ENCODE peak calls at places on chromosome 5, in five cellular contexts. Y, C, B, R and M are unnamed samples.

GRCh38 chr5:139147743-139148079 is 50.5 kb downstream of the SIL1 start:
- DNase-seq in Y (no peak), C (no peak), B (no peak), R (no peak), M (no peak)

GRCh38 chr5:76403963-76404693 is 1.0 kb downstream of the IQGAP2 start:
- DNase-seq in Y (no peak), C (peak), B (peak), R (no peak), M (peak)

GRCh38 chr5:1002836-1003235 is 5.8 kb upstream of the NKD2 start:
- DNase-seq in Y (no peak), C (no peak), B (no peak), R (no peak), M (no peak)

GRCh38 chr5:14581891-14582796 is 552 bp downstream of the OTULINL start:
- DNase-seq in Y (no peak), C (peak), B (peak), R (peak), M (peak)

GRCh38 chr5:76709762-76710161 is 6.2 kb upstream of the F2R start:
- DNase-seq in Y (no peak), C (no peak), B (no peak), R (no peak), M (no peak)

GRCh38 chr5:66518753-66519152 is 77.4 kb upstream of the MAST4 start:
- DNase-seq in Y (no peak), C (no peak), B (no peak), R (no peak), M (no peak)

GRCh38 chr5:160438316-160439204 is 16.9 kb downstream of the PTTG1 start:
- DNase-seq in Y (no peak), C (peak), B (peak), R (peak), M (peak)

GRCh38 chr5:139748505-139748826 is 47.1 kb upstream of the PSD2 start:
- DNase-seq in Y (no peak), C (no peak), B (no peak), R (no peak), M (no peak)

GRCh38 chr5:56270058-56270457 is 36.9 kb upstream of the ANKRD55 start:
- DNase-seq in Y (no peak), C (no peak), B (no peak), R (no peak), M (no peak)

GRCh38 chr5:169121631-169122420 is 179.1 kb downstream of the SLIT3 start:
- DNase-seq in Y (no peak), C (no peak), B (no peak), R (no peak), M (no peak)

GRCh38 chr5:103393131-103393754 is 134.7 kb downstream of the MACIR start:
- DNase-seq in Y (no peak), C (no peak), B (no peak), R (no peak), M (peak)

GRCh38 chr5:143101740-143102386 is 301.6 kb downstream of the NR3C1 start:
- DNase-seq in Y (no peak), C (no peak), B (no peak), R (no peak), M (no peak)

GRCh38 chr5:73985145-73985544 is 359.1 kb downstream of the ARHGEF28 start:
- DNase-seq in Y (peak), C (no peak), B (no peak), R (no peak), M (peak)

GRCh38 chr5:96324708-96325107 is 108.3 kb downstream of the PCSK1 start:
- DNase-seq in Y (peak), C (no peak), B (no peak), R (no peak), M (no peak)

GRCh38 chr5:176596689-176597416 is 13.1 kb downstream of the GPRIN1 start:
- DNase-seq in Y (no peak), C (peak), B (peak), R (no peak), M (no peak)

GRCh38 chr5:125041798-125042197 is 295.4 kb upstream of the ZNF608 start:
- DNase-seq in Y (no peak), C (no peak), B (no peak), R (no peak), M (no peak)

GRCh38 chr5:89929834-89930233 is 479.7 kb downstream of the CETN3 start:
- DNase-seq in Y (no peak), C (no peak), B (no peak), R (no peak), M (no peak)

GRCh38 chr5:178895615-178896571 is at the start of gene ZFP2:
- DNase-seq in Y (no peak), C (peak), B (peak), R (peak), M (no peak)

GRCh38 chr5:81249240-81249639 is 16.1 kb downstream of the CKMT2 start:
- DNase-seq in Y (no peak), C (no peak), B (no peak), R (no peak), M (no peak)

GRCh38 chr5:2750758-2751464 is 566 bp downstream of the IRX2 start:
- DNase-seq in Y (no peak), C (no peak), B (no peak), R (no peak), M (no peak)

GRCh38 chr5:55036477-55036876 is 12.4 kb downstream of the GZMK start:
- DNase-seq in Y (no peak), C (no peak), B (no peak), R (no peak), M (no peak)

GRCh38 chr5:68046445-68046844 is 169.1 kb upstream of the PIK3R1 start:
- DNase-seq in Y (peak), C (no peak), B (no peak), R (no peak), M (no peak)

GRCh38 chr5:120919017-120919416 is 454.9 kb downstream of the PRR16 start:
- DNase-seq in Y (no peak), C (no peak), B (no peak), R (no peak), M (no peak)

GRCh38 chr5:96049398-96050272 is 88.0 kb upstream of the ELL2 start:
- DNase-seq in Y (no peak), C (no peak), B (no peak), R (no peak), M (no peak)

GRCh38 chr5:172772112-172772906 is 1.3 kb upstream of the DUSP1 start:
- DNase-seq in Y (peak), C (peak), B (peak), R (peak), M (peak)

GRCh38 chr5:16883801-16884200 is 52.3 kb downstream of the MYO10 start:
- DNase-seq in Y (no peak), C (no peak), B (no peak), R (no peak), M (no peak)

GRCh38 chr5:94674841-94675382 is 56.4 kb downstream of the SLF1 start:
- DNase-seq in Y (no peak), C (no peak), B (no peak), R (no peak), M (no peak)

GRCh38 chr5:15886156-15886555 is 293.4 kb downstream of the MARCHF11 start:
- DNase-seq in Y (no peak), C (no peak), B (no peak), R (no peak), M (no peak)

GRCh38 chr5:10601246-10602030 is 37.6 kb downstream of the ANKRD33B start:
- DNase-seq in Y (peak), C (no peak), B (peak), R (peak), M (no peak)

GRCh38 chr5:137016783-137017324 is 482.3 kb downstream of the SPOCK1 start:
- DNase-seq in Y (no peak), C (no peak), B (no peak), R (no peak), M (peak)

GRCh38 chr5:142466195-142466951 is 141.6 kb upstream of the SPRY4 start:
- DNase-seq in Y (no peak), C (no peak), B (no peak), R (no peak), M (no peak)

GRCh38 chr5:150137168-150137957 is 18.3 kb downstream of the PDGFRB start:
- DNase-seq in Y (no peak), C (no peak), B (no peak), R (no peak), M (no peak)

GRCh38 chr5:163360681-163361080 is 76.7 kb upstream of the CCNG1 start:
- DNase-seq in Y (no peak), C (no peak), B (no peak), R (no peak), M (no peak)

GRCh38 chr5:149220750-149221149 is 50.9 kb upstream of the AFAP1L1 start:
- DNase-seq in Y (no peak), C (no peak), B (no peak), R (no peak), M (no peak)

GRCh38 chr5:463952-464351 is 21.0 kb downstream of the EXOC3 start:
- DNase-seq in Y (no peak), C (peak), B (peak), R (peak), M (no peak)

GRCh38 chr5:166909040-166909439 is 1382.4 kb upstream of the WWC1 start:
- DNase-seq in Y (no peak), C (no peak), B (no peak), R (no peak), M (no peak)

GRCh38 chr5:68771221-68771620 is 322.6 kb upstream of the SLC30A5 start:
- DNase-seq in Y (no peak), C (no peak), B (no peak), R (no peak), M (no peak)

GRCh38 chr5:218457-219289 is 553 bp downstream of the SDHA start:
- DNase-seq in Y (no peak), C (peak), B (peak), R (peak), M (no peak)

GRCh38 chr5:126449751-126450271 is 26.6 kb downstream of the GRAMD2B start:
- DNase-seq in Y (no peak), C (peak), B (peak), R (no peak), M (peak)

GRCh38 chr5:15249152-15249551 is 250.8 kb upstream of the FBXL7 start:
- DNase-seq in Y (peak), C (no peak), B (no peak), R (no peak), M (no peak)

DNA sequence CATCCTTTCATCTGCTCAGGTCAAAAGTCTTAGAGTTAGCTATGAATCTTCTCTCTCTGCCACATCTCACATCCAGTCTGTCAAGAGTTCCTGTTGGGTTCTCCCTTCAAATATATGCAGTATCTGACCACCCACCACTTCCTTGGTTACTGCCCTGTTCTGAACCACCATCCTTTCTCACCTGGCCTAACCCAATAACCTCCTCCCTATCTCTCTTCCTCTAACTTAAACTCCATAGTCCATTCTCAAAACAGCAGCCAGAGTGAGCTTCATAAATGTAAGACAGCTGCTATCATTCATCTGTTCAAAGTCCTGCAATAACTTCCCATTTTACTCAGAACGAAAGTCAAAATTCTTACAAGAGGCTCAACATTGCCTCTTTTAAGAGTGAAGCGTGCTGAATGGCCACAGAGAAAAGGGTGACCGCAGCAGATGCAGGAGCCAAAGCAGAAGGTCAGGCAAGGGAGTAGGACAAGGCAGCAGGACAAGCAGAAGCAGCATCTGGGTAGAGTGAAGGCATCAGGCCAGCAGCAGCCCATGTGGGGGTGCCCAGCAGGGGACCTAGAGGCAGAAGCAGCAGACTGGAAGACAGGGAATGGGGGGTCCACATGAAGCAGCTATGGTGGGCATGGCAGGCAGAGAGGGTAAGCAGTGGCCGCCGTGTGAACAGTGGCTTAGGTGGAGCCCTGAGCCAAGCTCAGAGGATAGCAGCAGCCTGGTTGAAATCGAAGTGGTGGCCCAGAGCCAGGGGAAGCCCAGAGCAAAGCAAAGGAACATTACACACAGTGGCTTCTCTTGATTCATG is 39.3 kb upstream of the CDC42SE2 start:
- DNase-seq in Y (no peak), C (peak), B (peak), R (no peak), M (peak)
- H3K4me3 ChIP-seq in Y (no peak), C (no peak), B (no peak), R (no peak), M (no peak)

DNA sequence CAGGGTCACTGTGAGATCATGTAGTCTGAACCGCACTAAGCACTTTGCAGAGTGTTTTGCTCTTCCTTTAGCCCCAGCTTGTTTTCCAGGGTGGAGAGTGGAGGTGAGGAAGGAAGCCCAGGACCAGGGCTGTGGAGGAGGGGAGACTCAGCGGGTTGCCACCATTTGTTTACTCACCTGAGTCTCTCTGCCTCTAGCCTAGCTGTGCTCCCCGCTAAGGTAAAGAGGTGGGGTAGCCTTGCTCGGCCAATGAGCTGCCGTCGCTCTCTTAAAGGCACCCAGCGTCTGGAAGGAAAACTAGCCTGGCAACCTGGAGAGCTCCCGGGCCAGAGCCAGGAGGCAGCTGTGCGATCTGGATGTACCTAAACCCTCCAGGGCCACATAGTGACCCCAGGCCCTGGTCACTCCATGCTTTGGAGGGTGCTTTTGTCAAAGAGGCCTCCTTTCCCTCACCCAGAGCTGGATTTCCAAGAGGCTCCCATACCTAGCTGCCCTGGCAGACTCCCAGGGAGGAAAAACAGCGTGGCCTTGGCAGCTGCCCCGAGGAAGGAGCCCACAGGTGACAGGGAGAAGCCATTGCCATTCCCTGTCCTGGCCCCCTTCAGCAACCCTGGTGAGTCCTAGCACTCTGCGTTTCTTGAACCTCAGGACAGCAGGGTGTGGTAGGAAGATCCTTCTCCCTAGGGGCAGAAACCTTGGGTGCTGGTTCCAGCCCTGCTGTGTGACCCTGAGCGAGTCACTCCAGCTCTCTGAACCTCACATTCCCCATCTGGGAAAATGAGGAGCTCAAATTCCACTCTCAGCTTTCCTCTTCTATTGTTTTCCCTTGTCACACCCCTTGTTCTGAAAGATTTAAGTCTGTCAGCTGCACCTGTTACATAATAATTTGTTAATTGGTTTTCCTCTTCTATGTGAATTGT is 42.4 kb upstream of the LARP1 start:
- DNase-seq in Y (no peak), C (no peak), B (peak), R (no peak), M (no peak)
- H3K4me3 ChIP-seq in Y (no peak), C (no peak), B (no peak), R (no peak), M (no peak)

DNA sequence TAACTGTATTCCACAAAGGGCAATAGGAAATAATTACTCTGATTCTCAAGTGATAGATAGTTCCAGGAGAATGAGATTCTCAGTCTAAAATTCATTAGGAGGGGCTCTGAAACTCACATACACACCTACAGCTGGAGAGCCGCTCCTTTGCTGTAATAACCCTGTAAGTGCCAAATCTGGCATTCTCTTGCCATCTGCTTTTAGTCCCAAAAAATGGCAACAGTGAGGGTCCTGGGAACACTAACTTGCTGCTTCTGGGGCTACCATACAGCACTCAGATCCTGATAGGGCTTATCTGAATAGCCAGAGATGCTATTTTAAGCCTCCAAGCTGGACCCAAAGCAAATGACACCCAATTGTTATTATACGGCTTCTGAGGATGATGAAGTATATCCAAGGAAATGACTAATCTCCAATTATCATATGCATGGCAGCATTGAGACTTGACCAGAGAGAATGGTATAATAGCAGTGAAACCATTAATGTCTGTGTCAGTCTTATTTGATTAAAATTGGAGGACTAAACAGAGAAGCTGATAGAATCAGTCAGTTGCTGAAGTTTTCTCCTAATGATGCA is 200.6 kb downstream of the EFNA5 start:
- DNase-seq in Y (no peak), C (no peak), B (no peak), R (no peak), M (no peak)
- H3K4me3 ChIP-seq in Y (no peak), C (no peak), B (no peak), R (no peak), M (no peak)

GRCh38 chr5:168104811-168105481 is 186.5 kb upstream of the WWC1 start:
- DNase-seq in Y (no peak), C (no peak), B (peak), R (no peak), M (no peak)
- H3K4me3 ChIP-seq in Y (no peak), C (no peak), B (no peak), R (no peak), M (no peak)

GRCh38 chr5:170266570-170267379 is 30.8 kb downstream of the LCP2 start:
- DNase-seq in Y (no peak), C (peak), B (peak), R (no peak), M (peak)
- H3K4me3 ChIP-seq in Y (no peak), C (peak), B (no peak), R (no peak), M (peak)

GRCh38 chr5:174312270-174312617 is 266.7 kb downstream of the NSG2 start:
- DNase-seq in Y (no peak), C (no peak), B (no peak), R (no peak), M (no peak)
- H3K4me3 ChIP-seq in Y (no peak), C (no peak), B (no peak), R (peak), M (no peak)